ENCODE peak calls at places on chromosomes 12 and 14, in eight cellular contexts. W is K562; P is CD8-positive, alpha-beta T cell; Z is right lobe of liver; M is thoracic aorta; K is breast epithelium; A is CD4-positive, CD25-positive, alpha-beta regulatory T cell; L is tibial nerve. X is an unnamed sample.
A peak's percentile ranks its signal among the peaks of the same experiment; 100 is the strongest.

GRCh38 chr14:76773188-76773885 is 12.1 kb downstream of the VASH1 start:
- DNase-seq in L (no peak), K (peak; percentile 49), M (peak; percentile 70), W (peak; percentile 81), P (no peak), Z (no peak), A (no peak), X (peak; percentile 72)

GRCh38 chr12:5789469-5789968 is 155.5 kb downstream of the ANO2 start:
- DNase-seq in P (no peak), A (no peak), L (no peak), W (no peak), K (no peak), Z (no peak), M (no peak), X (peak; percentile 25)

GRCh38 chr12:12182926-12183325 is 83.9 kb downstream of the LRP6 start:
- DNase-seq in L (no peak), Z (no peak), A (no peak), W (no peak), P (no peak), K (no peak), M (no peak), X (peak; percentile 66)

GRCh38 chr12:126337556-126337955 is 1272.3 kb downstream of the AACS start:
- DNase-seq in A (no peak), W (no peak), K (no peak), P (no peak), Z (no peak), L (no peak), M (no peak), X (peak; percentile 55)

GRCh38 chr12:123471374-123472068 is 13.6 kb downstream of the SNRNP35 start:
- DNase-seq in K (no peak), A (no peak), Z (peak; percentile 17), M (no peak), L (no peak), W (no peak), P (no peak), X (peak; percentile 52)

GRCh38 chr14:63493246-63493645 is 49.9 kb downstream of the PPP2R5E start:
- DNase-seq in K (no peak), M (no peak), L (no peak), Z (no peak), W (peak; percentile 29), A (no peak), P (no peak), X (no peak)

GRCh38 chr12:89752331-89752730 is 43.7 kb upstream of the ATP2B1 start:
- DNase-seq in A (no peak), K (no peak), M (no peak), L (no peak), P (no peak), W (no peak), Z (no peak), X (no peak)

GRCh38 chr12:12158858-12159257 is 88.1 kb downstream of the BCL2L14 start:
- DNase-seq in P (no peak), W (no peak), Z (no peak), L (no peak), A (no peak), M (no peak), K (no peak), X (peak; percentile 92)

GRCh38 chr12:9651265-9651729 is 18.2 kb upstream of the CLEC2D start:
- DNase-seq in L (no peak), A (peak; percentile 86), W (peak; percentile 60), P (no peak), K (no peak), Z (no peak), M (no peak), X (peak; percentile 53)

GRCh38 chr12:114411081-114411836 is 5.3 kb upstream of the TBX5 start:
- DNase-seq in A (no peak), P (no peak), W (no peak), M (no peak), Z (no peak), L (no peak), K (no peak), X (no peak)

GRCh38 chr12:122185494-122186082 is 2.7 kb downstream of the LRRC43 start:
- DNase-seq in P (no peak), L (no peak), W (no peak), Z (no peak), M (no peak), A (no peak), K (no peak), X (no peak)

GRCh38 chr12:80958162-80958561 is 20.4 kb upstream of the LIN7A start:
- DNase-seq in Z (no peak), L (no peak), P (no peak), M (no peak), W (no peak), K (no peak), A (no peak), X (no peak)

GRCh38 chr12:51349026-51349425 is 2.5 kb upstream of the CELA1 start:
- DNase-seq in Z (no peak), P (no peak), A (no peak), W (no peak), K (no peak), L (no peak), M (no peak), X (peak; percentile 20)

GRCh38 chr14:91328313-91329050 is 84.0 kb upstream of the GPR68 start:
- DNase-seq in W (no peak), K (no peak), L (no peak), Z (no peak), A (no peak), P (no peak), M (no peak), X (no peak)

GRCh38 chr14:63603749-63604277 is 37.9 kb downstream of the WDR89 start:
- DNase-seq in W (no peak), L (no peak), A (peak; percentile 39), Z (no peak), K (no peak), M (no peak), P (no peak), X (no peak)

GRCh38 chr14:25658988-25659387 is 609.0 kb upstream of the STXBP6 start:
- DNase-seq in K (no peak), P (no peak), W (no peak), A (no peak), M (no peak), Z (no peak), L (no peak), X (no peak)

GRCh38 chr12:118330421-118331018 is 42.2 kb downstream of the TAOK3 start:
- DNase-seq in A (no peak), Z (no peak), W (peak; percentile 84), L (no peak), P (no peak), M (no peak), K (no peak), X (no peak)

GRCh38 chr12:29086325-29087271 is 62.5 kb upstream of the FAR2 start:
- DNase-seq in Z (no peak), M (no peak), W (no peak), P (no peak), L (no peak), K (no peak), A (no peak), X (no peak)

GRCh38 chr12:107748472-107748871 is 12.5 kb downstream of the PRDM4 start:
- DNase-seq in A (no peak), Z (no peak), L (no peak), W (no peak), P (no peak), K (no peak), M (no peak), X (peak; percentile 17)

GRCh38 chr14:75720828-75721227 is 59.8 kb downstream of the TTLL5 start:
- DNase-seq in Z (no peak), M (peak; percentile 60), P (no peak), L (peak; percentile 25), K (peak; percentile 75), W (no peak), A (no peak), X (peak; percentile 79)

GRCh38 chr14:79294506-79294905 is 916.8 kb downstream of the DIO2 start:
- DNase-seq in A (no peak), M (no peak), Z (no peak), W (no peak), P (no peak), L (no peak), K (no peak), X (no peak)

GRCh38 chr12:6963016-6963731 is 7.3 kb downstream of the PHB2 start:
- DNase-seq in Z (peak; percentile 57), M (no peak), P (no peak), L (no peak), W (no peak), K (peak; percentile 92), A (no peak), X (no peak)

GRCh38 chr14:39099748-39100147 is 3.3 kb downstream of the SEC23A start:
- DNase-seq in M (no peak), P (no peak), K (no peak), L (no peak), Z (no peak), W (no peak), A (no peak), X (no peak)
- H3K4me3 ChIP-seq in M (no peak overlapping the region), P (no peak overlapping the region), K (no peak overlapping the region), L (no peak overlapping the region), Z (no peak overlapping the region), W (no peak overlapping the region), A (peak overlapping the region; percentile 12), X (no peak overlapping the region)

GRCh38 chr12:8081228-8081920 is 700 bp upstream of the NECAP1 start:
- DNase-seq in P (peak; percentile 11), Z (no peak), K (no peak), M (no peak), W (peak; percentile 44), A (peak; percentile 59), L (no peak), X (no peak)
- H3K9me3 ChIP-seq in P (no peaks in the 10 kb centered on the region), Z (no peaks in the 10 kb centered on the region), K (no peaks in the 10 kb centered on the region), M (no peaks in the 10 kb centered on the region), W (no peaks in the 10 kb centered on the region), A (no peaks in the 10 kb centered on the region), L (no peaks in the 10 kb centered on the region), X (no peaks in the 10 kb centered on the region)

DNA sequence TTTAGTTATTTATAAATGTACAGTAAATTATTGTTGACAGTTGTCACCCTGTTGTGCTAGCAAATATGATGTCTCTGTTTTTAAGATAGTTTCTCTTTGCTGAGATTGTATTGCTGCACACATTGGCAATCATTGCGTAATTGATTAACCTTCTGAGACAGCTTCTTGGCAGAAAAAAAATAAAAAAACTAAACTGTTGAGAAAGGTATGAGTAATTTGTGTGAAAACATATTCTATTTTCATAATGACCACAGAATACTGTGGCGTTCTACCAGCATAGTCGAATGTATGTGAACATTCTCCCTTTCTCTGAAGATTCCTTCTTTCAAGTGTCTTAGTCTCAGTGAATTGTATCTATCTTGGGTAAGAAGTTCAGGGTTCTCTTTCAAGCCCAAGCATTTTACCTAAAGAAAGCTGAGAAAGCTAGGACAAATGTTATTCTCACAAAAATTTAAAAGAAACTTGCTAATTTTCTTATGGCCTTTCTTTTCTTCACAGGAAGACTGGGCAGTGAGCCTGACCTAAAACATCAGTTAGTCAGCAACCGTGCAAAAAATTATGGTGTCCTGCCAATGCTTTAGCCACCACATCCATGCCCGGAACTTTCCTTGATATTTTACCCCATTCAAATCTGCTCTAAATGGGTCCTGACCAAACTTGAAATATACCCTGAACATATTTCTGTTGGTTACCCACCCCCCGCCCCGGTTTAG is 69.0 kb upstream of the REP15 start:
- DNase-seq in P (no peak), A (no peak), K (no peak), Z (no peak), L (no peak), M (peak; percentile 46), W (no peak), X (peak; percentile 75)
- H3K4me3 ChIP-seq in P (no peak overlapping the region), A (no peak overlapping the region), K (no peak overlapping the region), Z (no peak overlapping the region), L (no peak overlapping the region), M (peak overlapping the region; percentile 27), W (no peak overlapping the region), X (no peak overlapping the region)

DNA sequence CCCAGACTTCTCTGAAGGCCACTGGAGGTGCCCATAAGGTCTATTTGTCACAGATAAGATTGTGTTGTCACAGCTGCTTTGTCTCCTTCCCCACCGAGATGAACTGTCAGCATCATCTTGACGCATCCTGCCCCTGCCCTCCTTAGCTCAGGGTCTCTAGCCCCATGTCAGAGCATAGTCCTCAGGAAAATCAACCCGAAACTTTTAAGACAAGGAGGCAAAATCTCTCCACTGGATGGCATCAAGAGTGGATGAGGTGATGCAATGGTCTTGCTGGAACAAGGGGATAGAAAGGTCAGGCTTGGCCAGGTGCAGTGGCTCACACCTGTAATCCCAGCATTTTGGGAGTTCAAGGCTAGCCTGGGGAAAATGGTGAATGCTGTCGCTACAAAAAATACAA is 8.2 kb downstream of the KRT79 start:
- DNase-seq in L (no peak), A (no peak), M (no peak), P (no peak), W (no peak), K (no peak), Z (no peak), X (no peak)
- H3K9me3 ChIP-seq in L (no peaks in the 10 kb centered on the region), A (no peaks in the 10 kb centered on the region), M (no peaks in the 10 kb centered on the region), P (no peaks in the 10 kb centered on the region), W (no peaks in the 10 kb centered on the region), K (no peaks in the 10 kb centered on the region), Z (no peaks in the 10 kb centered on the region), X (no peaks in the 10 kb centered on the region)